ENCODE peak calls at places on chromosomes 4 and X, in eight cellular contexts. A is testis; Q is PC-3; Z is stomach; N is CD4-positive, CD25-positive, alpha-beta regulatory T cell; J is cardiac fibroblast; M is effector memory CD4-positive, alpha-beta T cell; D is CD8-positive, alpha-beta memory T cell. O is an unnamed sample.

GRCh38 chr4:15331930-15332329 is 95.9 kb upstream of the C1QTNF7 start:
- DNase-seq in A (no peak), Q (no peak), Z (no peak), N (no peak), J (no peak), M (no peak), D (no peak), O (no peak)

GRCh38 chr4:176320976-176321361 is 1.2 kb downstream of the SPCS3 start:
- DNase-seq in A (no peak), Q (no peak), Z (no peak), N (no peak), J (peak), M (no peak), D (no peak), O (no peak)

GRCh38 chr4:128525939-128526630 is 238.5 kb upstream of the PGRMC2 start:
- DNase-seq in A (no peak), Q (peak), Z (no peak), N (no peak), J (peak), M (no peak), D (no peak), O (no peak)

GRCh38 chr4:74319506-74319905 is 11.2 kb downstream of the EPGN start:
- DNase-seq in A (no peak), Q (peak), Z (no peak), N (no peak), J (no peak), M (no peak), D (no peak), O (no peak)

GRCh38 chr4:153517159-153517558 is 51.0 kb downstream of the TMEM131L start:
- DNase-seq in A (no peak), Q (no peak), Z (no peak), N (no peak), J (no peak), M (no peak), D (no peak), O (no peak)

GRCh38 chrX:19564606-19565005 is 49.3 kb upstream of the MAP3K15 start:
- DNase-seq in A (no peak), Q (no peak), Z (no peak), N (no peak), J (peak), M (no peak), D (no peak), O (no peak)

GRCh38 chrX:110001702-110002299 is 1.1 kb upstream of the TMEM164 start:
- DNase-seq in A (no peak), Q (no peak), Z (no peak), N (no peak), J (no peak), M (no peak), D (no peak), O (no peak)

GRCh38 chrX:113392355-113392754 is 551.7 kb upstream of the AMOT start:
- DNase-seq in A (no peak), Q (no peak), Z (no peak), N (no peak), J (no peak), M (no peak), D (no peak), O (no peak)

GRCh38 chr4:153156263-153156662 is 48.0 kb upstream of the TRIM2 start:
- DNase-seq in A (no peak), Q (no peak), Z (no peak), N (no peak), J (no peak), M (no peak), D (no peak), O (no peak)

GRCh38 chrX:65601530-65602281 is 65.7 kb upstream of the MSN start:
- DNase-seq in A (peak), Q (peak), Z (peak), N (no peak), J (peak), M (peak), D (peak), O (peak)

GRCh38 chr4:107747748-107748486 is 27.9 kb upstream of the PAPSS1 start:
- DNase-seq in A (no peak), Q (peak), Z (no peak), N (no peak), J (no peak), M (no peak), D (no peak), O (no peak)

GRCh38 chr4:76206222-76206942 is 7.2 kb downstream of the SCARB2 start:
- DNase-seq in A (no peak), Q (no peak), Z (no peak), N (no peak), J (peak), M (no peak), D (no peak), O (peak)
- H3K4me3 ChIP-seq in A (no peak), Q (no peak), Z (no peak), N (no peak), J (no peak), M (no peak), D (no peak), O (no peak)

GRCh38 chr4:38102942-38103604 is 142.9 kb downstream of the PTTG2 start:
- DNase-seq in A (no peak), Q (no peak), Z (no peak), N (no peak), J (no peak), M (no peak), D (no peak), O (no peak)
- H3K4me3 ChIP-seq in A (no peak), Q (no peak), Z (no peak), N (no peak), J (no peak), M (no peak), D (no peak), O (no peak)

GRCh38 chrX:139640259-139640658 is 67.7 kb downstream of the MCF2 start:
- DNase-seq in A (no peak), Q (no peak), Z (no peak), N (no peak), J (no peak), M (no peak), D (no peak), O (no peak)

GRCh38 chrX:139647597-139647996 is 60.4 kb downstream of the MCF2 start:
- DNase-seq in A (no peak), Q (no peak), Z (no peak), N (no peak), J (no peak), M (no peak), D (no peak), O (no peak)

GRCh38 chrX:139639253-139639652 is 68.7 kb downstream of the MCF2 start:
- DNase-seq in A (peak), Q (no peak), Z (no peak), N (no peak), J (no peak), M (no peak), D (no peak), O (no peak)

GRCh38 chrX:139642241-139642927 is 65.6 kb downstream of the MCF2 start:
- DNase-seq in A (no peak), Q (no peak), Z (no peak), N (no peak), J (peak), M (no peak), D (no peak), O (no peak)
- H3K4me3 ChIP-seq in A (no peak), Q (no peak), Z (no peak), N (no peak), J (no peak), M (no peak), D (no peak), O (no peak)

GRCh38 chrX:69615323-69615722 is 590 bp upstream of the EDA start:
- DNase-seq in A (no peak), Q (no peak), Z (no peak), N (no peak), J (no peak), M (no peak), D (no peak), O (no peak)

GRCh38 chrX:69613946-69614345 is 2.0 kb upstream of the EDA start:
- DNase-seq in A (no peak), Q (no peak), Z (no peak), N (no peak), J (no peak), M (no peak), D (no peak), O (no peak)

GRCh38 chrX:69615779-69616519 is at the start of gene EDA:
- DNase-seq in A (peak), Q (peak), Z (peak), N (peak), J (peak), M (peak), D (peak), O (peak)

GRCh38 chrX:69616520-69617203 is 749 bp downstream of the EDA start:
- DNase-seq in A (peak), Q (no peak), Z (peak), N (no peak), J (no peak), M (peak), D (no peak), O (peak)

GRCh38 chrX:69614896-69615295 is 1.0 kb upstream of the EDA start:
- DNase-seq in A (no peak), Q (no peak), Z (no peak), N (no peak), J (no peak), M (no peak), D (no peak), O (peak)
- H3K4me3 ChIP-seq in A (no peak), Q (no peak), Z (peak), N (no peak), J (no peak), M (no peak), D (no peak), O (no peak)

GRCh38 chr4:1749826-1750225 is 28.5 kb downstream of the TACC3 start:
- DNase-seq in A (no peak), Q (no peak), Z (no peak), N (no peak), J (no peak), M (no peak), D (no peak), O (no peak)

GRCh38 chr4:1746919-1747602 is 25.7 kb downstream of the TACC3 start:
- DNase-seq in A (peak), Q (no peak), Z (peak), N (no peak), J (no peak), M (no peak), D (no peak), O (no peak)

GRCh38 chr4:1749370-1749769 is 28.0 kb downstream of the TACC3 start:
- DNase-seq in A (no peak), Q (no peak), Z (no peak), N (no peak), J (no peak), M (no peak), D (no peak), O (no peak)

GRCh38 chr4:1747603-1747967 is 26.3 kb downstream of the TACC3 start:
- DNase-seq in A (no peak), Q (no peak), Z (no peak), N (no peak), J (no peak), M (no peak), D (no peak), O (no peak)

DNA sequence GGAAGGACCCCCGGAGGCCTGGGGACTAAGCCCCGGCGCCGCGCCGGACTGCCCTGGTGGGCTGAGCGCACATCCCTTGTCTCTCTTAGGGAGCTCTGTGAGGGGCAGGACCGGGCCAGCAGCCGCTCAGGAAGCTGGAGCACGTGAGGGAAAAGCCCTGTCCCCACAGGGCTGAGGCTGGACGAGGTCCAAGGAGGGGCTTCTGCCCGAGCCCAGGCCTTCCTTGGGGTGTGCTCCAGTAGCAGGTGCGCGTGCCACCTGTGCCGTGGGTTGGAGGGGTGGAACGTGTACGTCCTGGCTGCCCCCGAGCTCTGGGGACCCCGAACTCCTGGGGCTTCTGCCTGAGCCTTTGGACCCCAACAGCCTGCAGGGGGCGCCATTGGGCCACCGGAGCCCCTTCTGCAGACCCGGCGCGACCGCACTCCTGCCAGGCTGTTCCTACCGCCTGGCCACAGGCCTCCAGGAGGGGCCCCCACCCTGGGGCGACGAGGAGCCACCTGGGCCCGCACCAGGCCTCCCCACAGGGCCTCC is 27.2 kb downstream of the TACC3 start:
- DNase-seq in A (peak), Q (peak), Z (peak), N (peak), J (peak), M (peak), D (peak), O (peak)
- H3K4me3 ChIP-seq in A (no peak), Q (no peak), Z (no peak), N (no peak), J (peak), M (peak), D (no peak), O (no peak)

DNA sequence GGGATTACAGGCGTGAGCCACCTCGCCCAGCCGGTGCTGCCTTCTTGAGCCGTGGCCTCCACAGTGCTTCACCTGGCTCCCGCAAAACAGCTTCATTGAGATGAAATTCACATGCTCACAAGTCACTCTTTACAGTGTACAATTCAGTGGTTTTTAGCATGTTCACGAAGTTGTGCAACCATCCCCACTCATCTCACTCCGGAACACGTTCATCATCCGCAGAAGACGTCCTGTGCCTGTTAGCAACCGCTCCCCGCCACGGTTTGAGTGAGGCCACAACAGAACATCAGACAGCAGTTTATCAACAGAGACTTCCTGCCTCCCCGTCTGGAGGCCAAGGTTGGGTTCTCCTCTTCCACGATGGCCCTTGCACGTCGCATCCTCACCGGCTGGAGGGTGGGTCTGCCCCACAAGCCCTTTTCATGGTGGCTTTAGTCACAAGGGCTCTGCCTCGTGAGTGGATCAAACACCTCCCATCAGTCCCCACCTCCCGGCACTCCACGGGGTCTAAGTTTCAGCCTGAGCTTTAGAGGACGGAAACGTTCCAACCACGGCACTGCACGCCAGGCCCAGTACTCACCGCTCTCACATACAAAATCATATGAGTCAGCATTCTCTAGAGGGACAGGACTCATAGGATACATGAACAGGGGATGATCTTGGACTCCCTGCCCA is 29.6 kb upstream of the SPON2 start:
- DNase-seq in A (peak), Q (no peak), Z (peak), N (peak), J (peak), M (peak), D (peak), O (peak)
- H3K4me3 ChIP-seq in A (no peak), Q (no peak), Z (peak), N (peak), J (no peak), M (no peak), D (peak), O (no peak)

DNA sequence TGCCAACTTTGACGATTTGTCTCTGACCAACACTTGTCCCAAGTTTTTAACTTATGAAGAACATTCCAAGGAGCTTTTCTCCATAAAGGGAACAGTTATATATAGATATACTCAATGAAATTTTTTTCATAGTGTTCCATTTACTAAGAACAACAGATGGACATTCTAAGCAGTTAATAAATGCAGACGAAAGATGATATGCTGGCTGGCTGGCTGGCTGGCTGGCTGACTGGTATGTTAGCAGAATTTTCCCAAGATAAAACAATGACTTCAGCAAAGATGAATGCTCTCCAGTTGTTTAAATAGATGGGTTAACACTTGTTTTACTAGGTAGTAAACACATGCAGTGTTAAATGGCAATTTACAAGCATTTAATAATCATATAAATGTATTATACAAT is 62.2 kb downstream of the SPANXN3 start:
- DNase-seq in A (no peak), Q (no peak), Z (no peak), N (no peak), J (peak), M (no peak), D (no peak), O (no peak)
- H3K4me3 ChIP-seq in A (no peak), Q (no peak), Z (no peak), N (no peak), J (no peak), M (no peak), D (no peak), O (no peak)

GRCh38 chrX:34629572-34629971 is 27.5 kb downstream of the TMEM47 start:
- DNase-seq in A (no peak), Q (no peak), Z (no peak), N (no peak), J (no peak), M (no peak), D (no peak), O (no peak)
- H3K4me3 ChIP-seq in A (no peak), Q (no peak), Z (no peak), N (no peak), J (no peak), M (no peak), D (no peak), O (no peak)

DNA sequence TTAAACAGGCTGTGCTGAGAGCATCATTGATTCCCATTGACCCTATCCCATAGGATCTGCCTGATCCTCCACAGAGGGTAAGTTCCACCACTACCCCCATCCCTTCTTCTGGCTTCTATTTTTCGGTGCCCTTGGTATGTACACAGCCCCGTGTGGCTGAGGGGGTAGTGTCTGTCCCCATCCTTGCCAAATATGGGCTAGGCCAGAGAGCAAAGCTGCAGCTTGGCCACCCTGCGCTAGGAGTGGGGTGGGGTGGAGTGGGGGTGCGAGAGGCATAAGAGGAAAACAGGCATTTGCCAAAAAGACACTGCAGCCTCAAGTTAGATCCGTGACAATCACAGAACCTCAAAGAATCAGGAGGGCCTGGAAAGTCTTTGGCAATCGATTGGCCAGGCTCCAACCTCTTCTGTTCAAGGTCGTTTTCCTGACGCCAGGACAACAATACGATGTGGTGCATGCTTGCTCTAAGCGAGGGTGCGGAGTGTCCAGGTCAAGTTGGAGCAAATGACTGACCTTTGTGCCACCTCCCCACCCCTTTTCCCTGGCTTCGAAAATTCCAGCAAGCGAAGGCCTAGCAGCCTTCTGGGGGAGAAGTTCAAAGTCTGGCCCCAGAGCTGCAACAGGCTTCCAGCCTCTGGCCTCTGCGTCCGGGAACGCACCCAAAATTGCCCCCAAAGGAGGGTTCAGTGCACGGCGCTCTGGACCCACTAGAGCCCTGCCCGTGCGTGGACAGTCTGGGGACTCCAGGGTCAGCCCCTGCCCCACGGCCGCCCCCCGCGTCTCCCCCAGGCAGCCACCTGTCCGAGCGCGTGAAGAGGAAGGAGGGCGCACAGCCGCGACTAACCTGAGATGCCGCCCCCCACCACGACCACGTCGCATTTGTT is 598 bp downstream of the MAOB start:
- DNase-seq in A (peak), Q (no peak), Z (no peak), N (no peak), J (peak), M (no peak), D (no peak), O (peak)
- H3K4me3 ChIP-seq in A (peak), Q (no peak), Z (peak), N (no peak), J (peak), M (no peak), D (no peak), O (peak)

O was measured in uterus.